ENCODE peak calls at places on chromosomes 7 and 10, in eight cellular contexts. W is progenitor cell of endocrine pancreas, Z is Calu3, D is GM06990, Q is foreskin fibroblast, V is A549, S is NCI-H748 treated with DMSO at 0.1 percent for 48 hours, I is cortex of kidney. K is an unnamed sample.

GRCh38 chr7:151432658-151433521 is 7.1 kb downstream of the CRYGN start:
- DNase-seq in Z (no peak), W (no peak), Q (no peak), V (peak), D (peak), S (no peak), I (no peak), K (no peak)

GRCh38 chr7:81190997-81191747 is 272.3 kb upstream of the SEMA3C start:
- DNase-seq in W (no peak), D (no peak), I (no peak), S (no peak), V (peak), Q (peak), Z (peak), K (no peak)

GRCh38 chr10:24153537-24153936 is 55.4 kb upstream of the KIAA1217 start:
- DNase-seq in Q (no peak), S (no peak), I (no peak), W (no peak), V (no peak), Z (no peak), D (no peak), K (no peak)

GRCh38 chr7:110650313-110650712 is 440.6 kb upstream of the LRRN3 start:
- DNase-seq in S (no peak), Z (no peak), D (no peak), V (no peak), Q (no peak), W (no peak), I (no peak), K (no peak)

GRCh38 chr10:29947701-29948060 is 111.7 kb downstream of the JCAD start:
- DNase-seq in W (no peak), I (no peak), V (no peak), Z (peak), S (no peak), Q (no peak), D (no peak), K (no peak)

GRCh38 chr7:51141451-51141971 is 175.1 kb downstream of the COBL start:
- DNase-seq in Z (peak), V (peak), I (no peak), W (no peak), D (no peak), Q (peak), S (peak), K (no peak)

GRCh38 chr10:97468162-97468561 is 22.2 kb downstream of the ZDHHC16 start:
- DNase-seq in I (no peak), Q (no peak), S (no peak), V (no peak), D (no peak), W (no peak), Z (no peak), K (no peak)

GRCh38 chr7:42144253-42145002 is 92.6 kb downstream of the GLI3 start:
- DNase-seq in W (no peak), I (no peak), Q (peak), D (no peak), V (no peak), S (no peak), Z (no peak), K (no peak)

GRCh38 chr7:15459018-15459621 is 102.7 kb downstream of the AGMO start:
- DNase-seq in Q (peak), S (no peak), W (no peak), V (no peak), D (no peak), I (no peak), Z (no peak), K (no peak)

GRCh38 chr10:79072041-79072441 is 3.3 kb downstream of the ZMIZ1 start:
- DNase-seq in Z (no peak), Q (no peak), D (no peak), S (no peak), W (no peak), V (no peak), I (no peak), K (no peak)

GRCh38 chr10:102880256-102880655 is 11.0 kb downstream of the AS3MT start:
- DNase-seq in V (no peak), I (no peak), D (no peak), S (no peak), W (no peak), Z (no peak), Q (no peak), K (no peak)

GRCh38 chr7:119996634-119997033 is 276.3 kb upstream of the KCND2 start:
- DNase-seq in V (no peak), D (peak), I (no peak), S (no peak), W (no peak), Q (peak), Z (no peak), K (no peak)

GRCh38 chr7:80145780-80146422 is 11.3 kb downstream of the GNAI1 start:
- DNase-seq in I (no peak), S (no peak), W (no peak), D (no peak), Z (no peak), V (no peak), Q (peak), K (no peak)

GRCh38 chr10:23384364-23384763 is 39.8 kb upstream of the C10orf67 start:
- DNase-seq in V (no peak), D (no peak), I (no peak), S (no peak), W (no peak), Q (no peak), Z (no peak), K (no peak)